ENCODE peak calls at places on chromosomes 11 and 22, in ten cellular contexts. One of them, this sample, is unnamed.
A peak's percentile ranks its signal among the peaks of the same experiment; 100 is the strongest.

GRCh38 chr11:9726313-9727022 is 62.6 kb downstream of the SWAP70 start:
- DNase-seq in brain microvascular endothelial cell: peak; percentile 68
- DNase-seq in pancreas: no peak
- DNase-seq in astrocyte of the spinal cord: peak; percentile 86
- DNase-seq in GM23248: peak; percentile 81
- DNase-seq in A549: no peak
- DNase-seq in suprapubic skin: no peak
- DNase-seq in stomach: no peak
- DNase-seq in fibroblast of lung: peak; percentile 91
- DNase-seq in right atrium auricular region: no peak
- DNase-seq in this sample: peak; percentile 36

GRCh38 chr11:827146-827860 is 416 bp upstream of the CRACR2B start:
- DNase-seq in stomach: peak; percentile 84
- DNase-seq in brain microvascular endothelial cell: no peak
- DNase-seq in GM23248: no peak
- DNase-seq in right atrium auricular region: no peak
- DNase-seq in fibroblast of lung: no peak
- DNase-seq in astrocyte of the spinal cord: no peak
- DNase-seq in suprapubic skin: no peak
- DNase-seq in pancreas: no peak
- DNase-seq in A549: no peak
- DNase-seq in this sample: no peak

GRCh38 chr22:18057568-18058209 is 20.1 kb upstream of the PEX26 start:
- DNase-seq in brain microvascular endothelial cell: peak; percentile 97
- DNase-seq in A549: peak; percentile 60
- DNase-seq in GM23248: peak; percentile 100
- DNase-seq in right atrium auricular region: peak; percentile 95
- DNase-seq in stomach: peak; percentile 60
- DNase-seq in suprapubic skin: no peak
- DNase-seq in pancreas: peak; percentile 82
- DNase-seq in astrocyte of the spinal cord: peak; percentile 98
- DNase-seq in fibroblast of lung: peak; percentile 100
- DNase-seq in this sample: peak; percentile 98

GRCh38 chr11:57251037-57251436 is 14.0 kb upstream of the APLNR start:
- DNase-seq in pancreas: no peak
- DNase-seq in stomach: no peak
- DNase-seq in astrocyte of the spinal cord: no peak
- DNase-seq in A549: no peak
- DNase-seq in brain microvascular endothelial cell: no peak
- DNase-seq in GM23248: no peak
- DNase-seq in suprapubic skin: no peak
- DNase-seq in fibroblast of lung: no peak
- DNase-seq in right atrium auricular region: no peak
- DNase-seq in this sample: no peak

GRCh38 chr11:47616726-47617416 is 22.7 kb upstream of the C1QTNF4 start:
- DNase-seq in pancreas: no peak
- DNase-seq in A549: peak; percentile 37
- DNase-seq in brain microvascular endothelial cell: peak; percentile 75
- DNase-seq in stomach: no peak
- DNase-seq in suprapubic skin: peak; percentile 59
- DNase-seq in fibroblast of lung: peak; percentile 65
- DNase-seq in GM23248: peak; percentile 87
- DNase-seq in astrocyte of the spinal cord: peak; percentile 82
- DNase-seq in right atrium auricular region: peak; percentile 63
- DNase-seq in this sample: peak; percentile 38

GRCh38 chr22:42283288-42284229 is 13.1 kb upstream of the TCF20 start:
- DNase-seq in right atrium auricular region: no peak
- DNase-seq in brain microvascular endothelial cell: no peak
- DNase-seq in suprapubic skin: no peak
- DNase-seq in GM23248: peak; percentile 58
- DNase-seq in pancreas: no peak
- DNase-seq in astrocyte of the spinal cord: no peak
- DNase-seq in A549: no peak
- DNase-seq in fibroblast of lung: peak; percentile 20
- DNase-seq in stomach: no peak
- DNase-seq in this sample: no peak

GRCh38 chr22:19986410-19987341 is 29.9 kb downstream of the ARVCF start:
- DNase-seq in GM23248: peak; percentile 93
- DNase-seq in A549: peak; percentile 70
- DNase-seq in stomach: peak; percentile 79
- DNase-seq in right atrium auricular region: peak; percentile 76
- DNase-seq in astrocyte of the spinal cord: peak; percentile 70
- DNase-seq in suprapubic skin: no peak
- DNase-seq in fibroblast of lung: peak; percentile 66
- DNase-seq in brain microvascular endothelial cell: peak; percentile 46
- DNase-seq in pancreas: peak; percentile 67
- DNase-seq in this sample: no peak

GRCh38 chr11:64619811-64620285 is 28.8 kb downstream of the SLC22A12 start:
- DNase-seq in right atrium auricular region: no peak
- DNase-seq in stomach: no peak
- DNase-seq in A549: no peak
- DNase-seq in fibroblast of lung: peak; percentile 43
- DNase-seq in GM23248: peak; percentile 56
- DNase-seq in suprapubic skin: no peak
- DNase-seq in astrocyte of the spinal cord: peak; percentile 16
- DNase-seq in pancreas: peak; percentile 65
- DNase-seq in brain microvascular endothelial cell: peak; percentile 63
- DNase-seq in this sample: peak; percentile 49

DNA sequence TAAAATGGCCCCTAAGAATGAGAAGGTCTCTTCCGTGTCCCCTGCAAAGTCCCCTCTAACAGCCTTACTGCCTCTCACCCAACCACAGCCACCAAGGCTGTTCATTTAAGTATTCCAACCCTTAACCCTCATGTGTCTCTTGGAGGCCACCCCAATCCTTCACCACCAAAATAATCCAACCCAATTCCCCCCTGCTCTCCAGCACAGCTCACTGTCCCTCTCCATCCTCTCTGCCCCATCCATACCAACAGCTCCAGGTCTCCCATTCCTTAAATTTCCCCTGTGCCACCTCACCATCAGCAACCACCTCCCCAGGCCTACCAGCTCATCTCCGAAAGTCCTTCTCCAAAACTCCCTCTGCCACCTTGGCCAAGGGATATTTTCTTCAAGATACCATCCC is 1.4 kb downstream of the FAM168A start:
- DNase-seq in GM23248: no peak
- DNase-seq in right atrium auricular region: no peak
- DNase-seq in A549: no peak
- DNase-seq in astrocyte of the spinal cord: no peak
- DNase-seq in stomach: no peak
- DNase-seq in pancreas: no peak
- DNase-seq in fibroblast of lung: no peak
- DNase-seq in brain microvascular endothelial cell: no peak
- DNase-seq in suprapubic skin: no peak
- DNase-seq in this sample: no peak
- H3K4me3 ChIP-seq in GM23248: peak overlapping the region; percentile 91
- H3K4me3 ChIP-seq in right atrium auricular region: peak overlapping the region; percentile 85
- H3K4me3 ChIP-seq in A549: no peak overlapping the region
- H3K4me3 ChIP-seq in astrocyte of the spinal cord: peak overlapping the region; percentile 64
- H3K4me3 ChIP-seq in stomach: peak overlapping the region; percentile 96
- H3K4me3 ChIP-seq in pancreas: no peak overlapping the region
- H3K4me3 ChIP-seq in fibroblast of lung: peak overlapping the region; percentile 52
- H3K4me3 ChIP-seq in brain microvascular endothelial cell: peak overlapping the region; percentile 82
- H3K4me3 ChIP-seq in suprapubic skin: peak overlapping the region; percentile 85
- H3K4me3 ChIP-seq in this sample: peak overlapping the region; percentile 78

DNA sequence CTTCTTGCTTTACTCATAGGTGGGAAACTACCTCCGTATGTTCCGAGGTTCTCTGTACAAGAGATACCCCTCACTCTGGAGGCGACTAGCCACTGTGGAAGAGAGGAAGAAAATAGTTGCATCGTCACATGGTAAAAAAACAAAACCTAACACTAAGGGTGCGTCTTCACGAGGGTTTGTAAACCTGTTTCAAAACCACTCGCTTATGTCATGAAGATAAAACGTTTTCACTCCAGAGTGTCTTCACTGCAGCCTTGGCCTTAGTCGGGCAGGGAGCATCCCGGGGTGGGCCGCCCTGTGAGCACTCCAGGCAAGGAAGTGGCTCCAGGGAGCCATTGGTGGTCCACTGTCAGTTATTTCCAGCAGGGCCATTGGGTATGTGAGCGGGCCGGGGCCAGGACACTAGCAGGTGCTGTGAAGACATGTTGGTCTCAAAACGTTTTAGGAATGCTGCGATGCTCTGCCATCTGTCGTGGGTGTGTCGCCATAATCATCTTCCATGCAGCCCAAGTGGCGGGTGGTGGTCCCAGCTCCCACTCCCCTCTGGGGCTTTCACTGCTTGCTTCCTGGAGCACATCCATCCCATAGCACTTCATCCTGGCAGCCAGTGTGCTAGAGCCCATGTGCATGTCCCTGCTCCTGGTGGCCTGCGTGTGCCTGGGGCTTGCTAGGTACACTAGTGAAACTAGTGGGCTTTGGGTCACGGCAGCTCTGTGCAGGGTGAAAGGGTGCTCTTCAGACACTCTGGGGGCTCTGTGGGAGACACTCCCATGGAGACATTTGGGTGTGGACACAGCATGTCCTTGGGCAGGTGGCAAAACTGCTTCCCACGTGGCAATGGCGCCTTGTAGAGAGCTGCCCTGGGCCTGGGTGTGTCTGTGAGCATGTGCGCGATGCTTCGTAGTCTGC is 5.2 kb downstream of the SMARCB1 start:
- DNase-seq in GM23248: no peak
- DNase-seq in suprapubic skin: no peak
- DNase-seq in pancreas: no peak
- DNase-seq in astrocyte of the spinal cord: no peak
- DNase-seq in fibroblast of lung: no peak
- DNase-seq in stomach: no peak
- DNase-seq in A549: no peak
- DNase-seq in brain microvascular endothelial cell: no peak
- DNase-seq in right atrium auricular region: no peak
- DNase-seq in this sample: no peak
- H3K4me3 ChIP-seq in GM23248: no peak overlapping the region
- H3K4me3 ChIP-seq in suprapubic skin: no peak overlapping the region
- H3K4me3 ChIP-seq in pancreas: no peak overlapping the region
- H3K4me3 ChIP-seq in astrocyte of the spinal cord: no peak overlapping the region
- H3K4me3 ChIP-seq in fibroblast of lung: no peak overlapping the region
- H3K4me3 ChIP-seq in stomach: no peak overlapping the region
- H3K4me3 ChIP-seq in A549: no peak overlapping the region
- H3K4me3 ChIP-seq in brain microvascular endothelial cell: no peak overlapping the region
- H3K4me3 ChIP-seq in right atrium auricular region: no peak overlapping the region
- H3K4me3 ChIP-seq in this sample: no peak overlapping the region

GRCh38 chr11:130581631-130582030 is 133.2 kb downstream of the ADAMTS15 start:
- DNase-seq in stomach: no peak
- DNase-seq in A549: no peak
- DNase-seq in brain microvascular endothelial cell: peak; percentile 31
- DNase-seq in suprapubic skin: no peak
- DNase-seq in astrocyte of the spinal cord: peak; percentile 64
- DNase-seq in GM23248: peak; percentile 52
- DNase-seq in right atrium auricular region: no peak
- DNase-seq in pancreas: no peak
- DNase-seq in fibroblast of lung: peak; percentile 62
- DNase-seq in this sample: no peak

GRCh38 chr11:130576146-130576545 is 127.7 kb downstream of the ADAMTS15 start:
- DNase-seq in A549: no peak
- DNase-seq in pancreas: no peak
- DNase-seq in brain microvascular endothelial cell: no peak
- DNase-seq in stomach: no peak
- DNase-seq in suprapubic skin: no peak
- DNase-seq in right atrium auricular region: no peak
- DNase-seq in fibroblast of lung: no peak
- DNase-seq in astrocyte of the spinal cord: no peak
- DNase-seq in GM23248: no peak
- DNase-seq in this sample: no peak

GRCh38 chr11:130580372-130580771 is 131.9 kb downstream of the ADAMTS15 start:
- DNase-seq in right atrium auricular region: peak; percentile 85
- DNase-seq in GM23248: peak; percentile 89
- DNase-seq in A549: peak; percentile 60
- DNase-seq in fibroblast of lung: peak; percentile 99
- DNase-seq in stomach: no peak
- DNase-seq in suprapubic skin: no peak
- DNase-seq in pancreas: no peak
- DNase-seq in astrocyte of the spinal cord: peak; percentile 90
- DNase-seq in brain microvascular endothelial cell: peak; percentile 94
- DNase-seq in this sample: peak; percentile 79

GRCh38 chr11:130582176-130582575 is 133.7 kb downstream of the ADAMTS15 start:
- DNase-seq in A549: no peak
- DNase-seq in astrocyte of the spinal cord: no peak
- DNase-seq in right atrium auricular region: no peak
- DNase-seq in pancreas: no peak
- DNase-seq in suprapubic skin: no peak
- DNase-seq in stomach: no peak
- DNase-seq in GM23248: no peak
- DNase-seq in brain microvascular endothelial cell: no peak
- DNase-seq in fibroblast of lung: no peak
- DNase-seq in this sample: no peak

DNA sequence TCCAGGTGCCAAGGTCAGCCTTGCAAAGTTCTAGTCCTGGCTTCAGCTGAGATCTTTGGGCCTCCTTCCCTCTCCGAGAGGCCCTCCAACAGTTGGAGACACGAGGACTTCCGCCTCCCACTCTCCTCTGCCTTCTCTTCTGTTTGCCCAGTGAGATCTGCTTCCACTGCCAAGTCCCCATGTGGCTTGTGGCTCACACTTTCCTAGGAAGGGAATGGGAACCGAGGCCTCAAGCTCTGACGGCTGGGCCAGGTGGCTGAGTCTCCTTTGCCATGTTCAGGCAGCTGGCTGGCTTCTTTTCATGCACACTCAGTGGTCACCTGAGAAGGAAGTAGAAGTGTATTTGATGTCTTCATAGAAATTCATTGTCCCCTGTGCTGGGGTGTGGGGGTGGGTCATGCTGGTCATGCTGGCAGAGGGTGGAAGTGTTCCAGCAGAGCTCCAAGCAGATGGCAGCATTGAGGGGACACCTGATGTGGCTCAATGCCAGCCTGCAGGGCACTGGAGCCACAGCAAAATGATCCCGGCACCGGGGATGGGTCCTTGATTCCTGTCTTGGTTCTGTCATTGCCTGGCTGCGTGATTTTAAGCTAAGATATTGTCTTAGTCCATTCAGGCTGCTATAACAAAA is 130.4 kb downstream of the ADAMTS15 start:
- DNase-seq in A549: no peak
- DNase-seq in GM23248: no peak
- DNase-seq in right atrium auricular region: no peak
- DNase-seq in astrocyte of the spinal cord: no peak
- DNase-seq in brain microvascular endothelial cell: no peak
- DNase-seq in suprapubic skin: no peak
- DNase-seq in fibroblast of lung: no peak
- DNase-seq in pancreas: peak; percentile 70
- DNase-seq in stomach: peak; percentile 41
- DNase-seq in this sample: no peak
- H3K4me3 ChIP-seq in A549: no peak overlapping the region
- H3K4me3 ChIP-seq in GM23248: no peak overlapping the region
- H3K4me3 ChIP-seq in right atrium auricular region: no peak overlapping the region
- H3K4me3 ChIP-seq in astrocyte of the spinal cord: no peak overlapping the region
- H3K4me3 ChIP-seq in brain microvascular endothelial cell: no peak overlapping the region
- H3K4me3 ChIP-seq in suprapubic skin: no peak overlapping the region
- H3K4me3 ChIP-seq in fibroblast of lung: no peak overlapping the region
- H3K4me3 ChIP-seq in pancreas: no peak overlapping the region
- H3K4me3 ChIP-seq in stomach: no peak overlapping the region
- H3K4me3 ChIP-seq in this sample: no peak overlapping the region

DNA sequence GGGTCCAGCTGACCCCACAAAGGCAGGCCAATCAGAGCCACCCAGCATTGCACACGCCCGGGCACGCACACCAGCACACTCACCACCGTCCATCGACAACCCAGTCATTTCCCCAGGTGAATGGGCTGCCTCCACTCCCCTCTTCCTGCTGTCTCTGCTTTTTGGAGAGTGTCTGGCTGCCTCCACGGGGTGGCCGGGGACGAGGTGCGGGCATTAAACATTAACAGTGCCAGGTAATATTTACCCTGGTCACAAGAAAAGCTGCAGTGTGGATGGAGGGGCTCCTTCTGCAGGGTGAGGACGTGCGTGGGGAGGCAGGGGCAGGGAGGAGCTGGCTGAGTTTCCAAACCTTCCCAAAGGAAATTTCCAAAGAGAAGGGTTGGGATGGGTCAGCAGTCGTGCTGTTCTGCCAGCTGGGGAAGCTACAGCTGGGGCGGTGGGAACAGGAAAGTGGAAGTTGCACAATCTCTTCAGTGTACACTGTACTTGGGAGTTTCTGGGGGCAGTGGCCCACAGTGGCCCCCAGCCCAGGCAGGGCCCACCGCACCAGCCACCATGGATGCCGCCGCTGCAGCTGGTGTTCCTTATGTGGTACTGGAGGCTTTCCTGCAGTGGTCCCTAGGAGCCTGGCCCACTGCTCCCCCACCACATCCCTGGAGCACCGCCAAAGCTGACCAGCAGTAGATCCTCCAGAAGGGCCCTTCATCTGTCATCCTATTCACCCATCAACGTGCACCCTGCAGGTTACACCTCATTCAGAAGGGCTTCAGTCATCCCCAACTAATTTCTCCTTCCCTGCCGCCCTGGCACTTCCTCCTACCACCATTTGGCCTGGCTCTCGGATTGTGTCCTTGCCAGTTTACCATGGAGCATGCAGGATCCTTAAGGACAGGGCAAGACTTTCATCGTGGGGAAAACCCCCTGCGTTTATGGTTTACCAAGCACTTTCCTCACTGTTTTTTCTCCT is at the start of gene FXYD2:
- DNase-seq in A549: no peak
- DNase-seq in astrocyte of the spinal cord: no peak
- DNase-seq in right atrium auricular region: peak; percentile 79
- DNase-seq in fibroblast of lung: no peak
- DNase-seq in stomach: peak; percentile 27
- DNase-seq in suprapubic skin: peak; percentile 81
- DNase-seq in GM23248: no peak
- DNase-seq in pancreas: no peak
- DNase-seq in brain microvascular endothelial cell: no peak
- DNase-seq in this sample: no peak
- H3K4me3 ChIP-seq in A549: no peak within 1 kb of the TSS
- H3K4me3 ChIP-seq in astrocyte of the spinal cord: no peak within 1 kb of the TSS
- H3K4me3 ChIP-seq in right atrium auricular region: no peak within 1 kb of the TSS
- H3K4me3 ChIP-seq in fibroblast of lung: no peak within 1 kb of the TSS
- H3K4me3 ChIP-seq in stomach: no peak within 1 kb of the TSS
- H3K4me3 ChIP-seq in suprapubic skin: no peak within 1 kb of the TSS
- H3K4me3 ChIP-seq in GM23248: no peak within 1 kb of the TSS
- H3K4me3 ChIP-seq in pancreas: peak within 1 kb of the TSS; percentile 39
- H3K4me3 ChIP-seq in brain microvascular endothelial cell: no peak within 1 kb of the TSS
- H3K4me3 ChIP-seq in this sample: no peak within 1 kb of the TSS

This sample was measured in skeletal muscle cell.